ENCODE peak calls at places on chromosomes 6 and 20, in nine cellular contexts. Y is fibroblast of the aortic adventitia, O is heart left ventricle, H is NB4, J is hepatocyte, G is colonic mucosa, K is IMR-90, V is foreskin fibroblast, F is psoas muscle. W is an unnamed sample.
A peak's percentile ranks its signal among the peaks of the same experiment; 100 is the strongest.

GRCh38 chr20:36836591-36837329 is 39.2 kb upstream of the TLDC2 start:
- DNase-seq in O (peak; percentile 66), J (peak; percentile 71), G (peak; percentile 84), V (peak; percentile 73), H (peak; percentile 93), F (no peak), Y (no peak), K (peak; percentile 57), W (no peak)

GRCh38 chr6:22755605-22756004 is 186.2 kb downstream of the HDGFL1 start:
- DNase-seq in O (no peak), F (no peak), J (no peak), G (no peak), Y (no peak), K (no peak), V (no peak), H (no peak), W (no peak)

GRCh38 chr6:98124176-98124575 is 710.2 kb upstream of the POU3F2 start:
- DNase-seq in K (no peak), G (no peak), J (no peak), F (no peak), H (no peak), V (no peak), Y (no peak), O (no peak), W (no peak)

GRCh38 chr6:143596857-143597256 is 80.9 kb upstream of the PHACTR2 start:
- DNase-seq in O (peak; percentile 67), G (no peak), F (peak; percentile 71), V (peak; percentile 49), Y (peak; percentile 97), H (no peak), J (peak; percentile 34), K (peak; percentile 71), W (no peak)

GRCh38 chr6:169096326-169096882 is 157.2 kb downstream of the THBS2 start:
- DNase-seq in G (no peak), K (no peak), J (no peak), H (no peak), V (peak; percentile 47), Y (no peak), O (no peak), F (no peak), W (no peak)

GRCh38 chr20:3898639-3899038 is 9.5 kb downstream of the PANK2 start:
- DNase-seq in Y (no peak), F (no peak), J (no peak), V (no peak), G (no peak), H (no peak), K (no peak), O (no peak), W (peak; percentile 62)

GRCh38 chr6:134830194-134830593 is 119.7 kb downstream of the ALDH8A1 start:
- DNase-seq in O (no peak), F (no peak), V (peak; percentile 12), G (no peak), Y (no peak), J (no peak), H (no peak), K (no peak), W (no peak)

GRCh38 chr6:166778046-166778445 is 151.0 kb upstream of the RPS6KA2 start:
- DNase-seq in H (no peak), O (no peak), Y (no peak), J (no peak), G (no peak), K (no peak), F (no peak), V (no peak), W (no peak)

GRCh38 chr6:102848210-102848609 is 1454.7 kb downstream of the GRIK2 start:
- DNase-seq in G (no peak), F (no peak), O (no peak), J (no peak), V (no peak), Y (no peak), H (no peak), K (no peak), W (no peak)

GRCh38 chr6:109296971-109297372 is 85.3 kb downstream of the CD164 start:
- DNase-seq in O (no peak), V (no peak), Y (no peak), K (no peak), H (no peak), J (no peak), G (peak; percentile 44), F (no peak), W (no peak)

GRCh38 chr6:109295109-109295765 is 87.0 kb downstream of the CD164 start:
- DNase-seq in H (no peak), F (no peak), O (no peak), K (no peak), J (no peak), G (peak; percentile 50), Y (no peak), V (no peak), W (no peak)

GRCh38 chr6:109297719-109298118 is 84.5 kb downstream of the CD164 start:
- DNase-seq in O (no peak), K (no peak), Y (no peak), F (no peak), G (no peak), J (no peak), V (no peak), H (no peak), W (no peak)

GRCh38 chr6:109296305-109296915 is 85.9 kb downstream of the CD164 start:
- DNase-seq in K (no peak), Y (no peak), G (peak; percentile 75), O (no peak), H (no peak), F (no peak), J (peak; percentile 49), V (peak; percentile 34), W (peak; percentile 43)

DNA sequence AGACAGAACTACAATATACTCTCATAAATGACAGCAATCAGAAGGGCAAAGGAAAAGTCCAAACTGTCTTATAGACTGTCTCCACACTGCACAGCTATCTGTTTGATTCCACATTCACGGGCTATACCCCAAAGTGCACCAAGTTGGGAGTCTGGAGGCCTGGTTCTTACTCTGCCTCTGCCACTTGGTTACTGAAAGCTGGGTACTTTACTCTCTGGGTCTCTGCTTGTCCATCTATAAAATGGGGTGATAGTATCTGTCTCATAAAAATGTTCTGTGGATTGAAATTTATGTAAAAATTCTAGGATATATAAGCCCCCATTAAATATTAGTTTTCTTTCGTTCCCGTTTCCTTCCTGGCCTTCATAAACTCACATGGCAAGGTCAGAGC is 86.5 kb downstream of the CD164 start:
- DNase-seq in Y (no peak), O (no peak), J (no peak), G (no peak), K (no peak), V (no peak), H (no peak), F (no peak), W (no peak)
- H3K4me3 ChIP-seq in Y (no peak overlapping the region), O (no peak overlapping the region), J (no peak overlapping the region), G (no peak overlapping the region), K (no peak overlapping the region), V (no peak overlapping the region), H (no peak overlapping the region), F (no peak overlapping the region), W (no peak overlapping the region)

DNA sequence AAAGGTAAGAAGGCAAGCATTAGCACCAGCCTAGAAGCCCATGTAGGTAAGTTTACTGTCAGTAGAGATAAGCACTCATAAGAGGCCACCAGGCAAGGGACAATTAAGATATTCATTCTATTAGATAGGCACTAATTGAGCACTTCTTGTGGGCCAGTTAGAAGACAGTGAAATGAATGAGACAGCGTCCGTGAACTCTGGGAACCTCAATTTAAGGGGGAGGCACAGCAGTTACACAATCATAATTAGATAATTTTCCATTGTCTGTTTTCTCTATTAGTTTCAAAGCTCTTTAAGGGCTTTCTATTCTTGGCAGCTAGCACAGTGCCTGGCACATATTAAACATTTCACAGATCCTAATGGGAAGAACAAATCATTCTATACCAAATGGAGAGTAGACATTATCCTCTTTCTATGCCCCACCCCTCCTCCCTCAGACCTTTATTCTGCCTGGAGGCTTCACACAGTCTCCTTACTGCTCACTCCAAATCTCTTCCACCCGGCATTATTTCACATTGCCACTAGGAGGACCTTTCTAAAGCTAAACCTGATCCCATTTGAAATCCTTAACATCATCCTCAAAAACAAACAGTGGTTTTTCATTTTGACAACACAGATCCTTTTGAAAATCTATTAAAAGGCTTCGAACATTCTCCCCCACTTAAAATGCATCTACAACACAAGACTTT is 529.6 kb downstream of the ADGRB3 start:
- DNase-seq in K (no peak), V (peak; percentile 6), Y (peak; percentile 0), O (no peak), G (no peak), F (no peak), H (no peak), J (no peak), W (no peak)
- TF ChIP-seq CTCF in K (peak; percentile 6), V (peak; percentile 14), Y (peak; percentile 11), O (no peak), G (no peak), F (no peak), H (peak; percentile 26), J (no peak), W (peak; percentile 36)

DNA sequence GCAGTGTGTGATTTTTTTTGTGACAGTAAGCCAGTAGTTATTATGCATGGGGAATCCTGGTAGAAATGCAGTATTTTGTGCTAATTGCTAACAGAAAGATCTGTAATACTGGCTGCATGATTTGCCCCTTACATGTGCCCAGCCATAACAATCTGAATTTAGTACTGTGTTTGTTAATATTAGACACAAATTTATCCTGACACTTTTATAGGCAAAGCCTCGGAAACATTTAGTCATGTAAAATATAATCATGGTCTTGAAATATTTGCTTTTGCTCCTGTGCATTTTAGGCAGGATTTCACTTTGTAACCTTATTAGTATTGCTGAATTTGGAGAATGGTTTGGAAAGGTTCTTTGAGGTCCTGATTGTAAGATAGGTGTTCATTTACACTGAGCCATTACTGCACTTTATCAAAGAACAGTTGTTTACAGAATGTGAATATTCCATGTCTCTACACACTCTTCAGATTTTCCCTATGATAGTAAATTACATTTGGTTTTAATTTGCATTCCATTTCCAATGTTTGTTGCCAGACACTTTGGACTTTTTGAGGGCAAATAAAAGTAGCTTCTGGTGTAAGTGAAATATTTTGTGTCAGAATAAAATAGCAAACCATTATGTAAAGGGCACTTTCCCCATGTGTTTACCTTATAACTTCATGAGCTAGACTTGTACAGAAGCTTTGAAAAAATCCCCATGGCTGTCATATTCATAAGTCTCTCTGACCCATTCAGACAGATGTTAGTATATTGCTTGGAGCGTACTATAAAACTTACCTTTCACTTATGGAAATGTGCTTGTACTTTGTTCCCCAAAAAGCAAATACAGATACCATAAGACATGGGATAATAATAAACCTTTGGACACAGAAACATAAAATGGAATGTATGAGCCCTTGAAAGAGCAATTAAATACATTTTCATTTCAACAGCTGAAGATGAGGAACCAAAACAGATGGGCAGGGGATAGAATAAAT is 349.9 kb downstream of the ARHGAP18 start:
- DNase-seq in Y (no peak), F (no peak), K (no peak), O (no peak), J (no peak), V (peak; percentile 40), H (no peak), G (no peak), W (no peak)
- H3K4me3 ChIP-seq in Y (no peak overlapping the region), F (no peak overlapping the region), K (no peak overlapping the region), O (no peak overlapping the region), J (no peak overlapping the region), V (no peak overlapping the region), H (no peak overlapping the region), G (no peak overlapping the region), W (no peak overlapping the region)

DNA sequence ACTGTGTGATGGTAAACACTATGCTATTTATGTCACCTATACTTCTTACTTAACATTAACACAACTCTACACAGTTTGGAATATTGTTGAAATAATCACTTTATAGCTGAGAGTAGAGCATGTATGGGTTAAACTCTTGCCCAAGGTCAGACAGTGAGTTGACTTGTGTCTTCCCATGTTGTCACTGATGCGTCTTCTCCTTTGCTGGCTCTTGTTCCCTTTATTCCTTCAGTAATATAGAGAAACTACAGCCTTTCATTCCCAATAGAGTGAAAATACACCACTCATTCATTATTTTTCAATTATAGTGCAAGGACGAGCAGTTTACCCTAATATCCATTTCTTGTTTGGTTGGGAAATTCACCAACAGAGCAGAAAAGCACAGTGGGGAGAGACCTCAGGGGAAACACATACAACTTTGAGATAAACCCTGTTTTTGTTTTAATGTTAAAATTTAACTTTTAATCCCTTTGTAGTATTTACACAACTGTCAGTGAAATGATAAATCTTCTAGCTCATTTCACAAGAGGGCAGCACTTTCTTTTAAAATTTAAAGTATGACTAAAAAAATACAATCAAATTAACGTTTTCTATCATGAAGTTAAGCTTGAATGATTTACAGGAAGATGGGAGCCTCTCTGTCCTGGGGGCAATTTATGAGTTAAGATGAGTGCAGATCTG is 363.0 kb downstream of the UTRN start:
- DNase-seq in V (no peak), F (no peak), H (no peak), J (no peak), O (no peak), Y (no peak), G (no peak), K (no peak), W (no peak)
- TF ChIP-seq CTCF in V (no peak), F (no peak), H (no peak), J (peak; percentile 43), O (no peak), Y (no peak), G (peak; percentile 16), K (no peak), W (peak; percentile 20)